ENCODE peak calls at places on chromosomes 13 and 19, in ten cellular contexts. T is heart right ventricle; G is amniotic epithelial cell; N is activated T-helper 2 cell treated with anti-CD3 and anti-CD28 coated beads, Interferon-gamma antibody, Interleukin-2, Interleukin-4, amounts not matched to agents 10 μg/mL and 5 μg/mL and 100 μg/mL, durations not matched to agents 14 hours and 24 hours and 36 hours; W is HFFc6; R is foreskin keratinocyte; K is iPS DF 6.9; L is activated CD4-positive, alpha-beta T cell treated with anti-CD3 and anti-CD28 coated beads for 24 hours; Z is sciatic nerve; U is vagina. E is an unnamed sample.

GRCh38 chr13:94764576-94765321 is 52.4 kb upstream of the SOX21 start:
- DNase-seq in T (no peak), G (peak), N (no peak), W (no peak), R (no peak), K (no peak), L (no peak), Z (no peak), U (no peak), E (no peak)

GRCh38 chr13:45674908-45675307 is 27.2 kb upstream of the CBY2 start:
- DNase-seq in T (no peak), G (peak), N (no peak), W (peak), R (peak), K (no peak), L (no peak), Z (no peak), U (no peak), E (no peak)

GRCh38 chr19:44725251-44725650 is 23.3 kb upstream of the BCL3 start:
- DNase-seq in T (peak), G (no peak), N (no peak), W (no peak), R (no peak), K (no peak), L (no peak), Z (no peak), U (no peak), E (peak)

GRCh38 chr19:52198678-52199077 is 8.8 kb downstream of the PPP2R1A start:
- DNase-seq in T (no peak), G (no peak), N (no peak), W (no peak), R (no peak), K (no peak), L (no peak), Z (no peak), U (no peak), E (no peak)

GRCh38 chr19:7830272-7830771 is 304 bp downstream of the EVI5L start:
- DNase-seq in T (no peak), G (no peak), N (no peak), W (no peak), R (no peak), K (no peak), L (no peak), Z (peak), U (no peak), E (peak)

GRCh38 chr19:18606281-18607221 is at the start of gene CRLF1:
- DNase-seq in T (no peak), G (no peak), N (no peak), W (no peak), R (no peak), K (no peak), L (no peak), Z (no peak), U (no peak), E (no peak)

GRCh38 chr13:113404366-113404722 is 40.4 kb upstream of the GRTP1 start:
- DNase-seq in T (no peak), G (no peak), N (no peak), W (no peak), R (no peak), K (no peak), L (no peak), Z (no peak), U (no peak), E (no peak)

GRCh38 chr13:29905845-29906244 is 55.4 kb upstream of the UBL3 start:
- DNase-seq in T (no peak), G (peak), N (no peak), W (no peak), R (no peak), K (no peak), L (no peak), Z (no peak), U (peak), E (peak)

GRCh38 chr13:22765566-22765965 is 415.2 kb upstream of the SGCG start:
- DNase-seq in T (no peak), G (no peak), N (no peak), W (no peak), R (no peak), K (no peak), L (no peak), Z (no peak), U (no peak), E (no peak)

GRCh38 chr13:99320693-99321481 is 13.7 kb upstream of the GPR183 start:
- DNase-seq in T (no peak), G (peak), N (no peak), W (peak), R (peak), K (no peak), L (no peak), Z (no peak), U (no peak), E (no peak)

GRCh38 chr13:49559006-49559405 is 26.4 kb downstream of the RCBTB1 start:
- DNase-seq in T (no peak), G (no peak), N (no peak), W (no peak), R (no peak), K (no peak), L (no peak), Z (no peak), U (no peak), E (no peak)

GRCh38 chr13:35990196-35990595 is 141.0 kb downstream of the DCLK1 start:
- DNase-seq in T (no peak), G (no peak), N (no peak), W (no peak), R (no peak), K (no peak), L (no peak), Z (no peak), U (no peak), E (no peak)

GRCh38 chr13:28376604-28377003 is 118.3 kb downstream of the FLT1 start:
- DNase-seq in T (no peak), G (no peak), N (no peak), W (no peak), R (no peak), K (no peak), L (no peak), Z (no peak), U (no peak), E (no peak)

GRCh38 chr13:97142452-97142851 is 79.7 kb upstream of the MBNL2 start:
- DNase-seq in T (peak), G (peak), N (no peak), W (no peak), R (no peak), K (peak), L (no peak), Z (no peak), U (no peak), E (peak)

GRCh38 chr19:38019427-38019724 is 112.4 kb downstream of the SIPA1L3 start:
- DNase-seq in T (no peak), G (no peak), N (no peak), W (no peak), R (no peak), K (no peak), L (no peak), Z (no peak), U (no peak), E (no peak)

GRCh38 chr19:13986348-13986904 is 19.7 kb downstream of the RFX1 start:
- DNase-seq in T (peak), G (peak), N (peak), W (peak), R (peak), K (peak), L (peak), Z (peak), U (no peak), E (peak)

GRCh38 chr19:11284535-11284934 is 11.4 kb upstream of the TSPAN16 start:
- DNase-seq in T (no peak), G (no peak), N (no peak), W (no peak), R (no peak), K (no peak), L (no peak), Z (no peak), U (no peak), E (no peak)

GRCh38 chr13:43953370-43953769 is 73.7 kb downstream of the LACC1 start:
- DNase-seq in T (no peak), G (no peak), N (no peak), W (no peak), R (peak), K (no peak), L (no peak), Z (no peak), U (no peak), E (no peak)

GRCh38 chr19:11052391-11052790 is 36.9 kb upstream of the LDLR start:
- DNase-seq in T (no peak), G (no peak), N (no peak), W (no peak), R (no peak), K (no peak), L (no peak), Z (no peak), U (no peak), E (no peak)

GRCh38 chr13:57631607-57632275 is at the start of gene PCDH17:
- DNase-seq in T (peak), G (peak), N (no peak), W (no peak), R (no peak), K (no peak), L (no peak), Z (peak), U (no peak), E (peak)

GRCh38 chr19:4722671-4723464 is 774 bp downstream of the DPP9 start:
- DNase-seq in T (no peak), G (no peak), N (peak), W (no peak), R (no peak), K (no peak), L (no peak), Z (no peak), U (no peak), E (peak)

GRCh38 chr19:10145031-10145430 is 25.3 kb upstream of the EIF3G start:
- DNase-seq in T (no peak), G (no peak), N (no peak), W (no peak), R (no peak), K (no peak), L (no peak), Z (no peak), U (no peak), E (no peak)

GRCh38 chr13:22040810-22041364 is 370.0 kb downstream of the FGF9 start:
- DNase-seq in T (no peak), G (no peak), N (no peak), W (no peak), R (no peak), K (peak), L (no peak), Z (no peak), U (peak), E (no peak)

GRCh38 chr13:36090592-36090991 is 40.6 kb downstream of the DCLK1 start:
- DNase-seq in T (no peak), G (no peak), N (no peak), W (no peak), R (no peak), K (no peak), L (no peak), Z (no peak), U (no peak), E (no peak)

GRCh38 chr13:92838786-92839185 is 387.8 kb upstream of the GPC6 start:
- DNase-seq in T (no peak), G (peak), N (no peak), W (peak), R (peak), K (no peak), L (no peak), Z (no peak), U (no peak), E (no peak)

GRCh38 chr13:32857689-32858088 is 158.5 kb upstream of the KL start:
- DNase-seq in T (no peak), G (no peak), N (no peak), W (no peak), R (no peak), K (no peak), L (no peak), Z (no peak), U (peak), E (no peak)

GRCh38 chr13:39612023-39612637 is 9.1 kb upstream of the LHFPL6 start:
- DNase-seq in T (no peak), G (peak), N (peak), W (peak), R (peak), K (no peak), L (peak), Z (peak), U (no peak), E (peak)

GRCh38 chr13:86830046-86830445 is 841.1 kb upstream of the SLITRK5 start:
- DNase-seq in T (no peak), G (peak), N (no peak), W (no peak), R (no peak), K (no peak), L (no peak), Z (no peak), U (no peak), E (no peak)

GRCh38 chr19:47781590-47782318 is 3.3 kb downstream of the SELENOW start:
- DNase-seq in T (no peak), G (no peak), N (no peak), W (no peak), R (no peak), K (no peak), L (no peak), Z (peak), U (no peak), E (no peak)

GRCh38 chr19:751501-752341 is 809 bp downstream of the MISP start:
- DNase-seq in T (no peak), G (peak), N (no peak), W (peak), R (peak), K (no peak), L (no peak), Z (no peak), U (no peak), E (no peak)

GRCh38 chr13:45362939-45363338 is 22.0 kb upstream of the TPT1 start:
- DNase-seq in T (no peak), G (no peak), N (no peak), W (no peak), R (no peak), K (no peak), L (no peak), Z (no peak), U (no peak), E (no peak)

GRCh38 chr13:43425234-43425633 is 361.5 kb downstream of the ENOX1 start:
- DNase-seq in T (no peak), G (no peak), N (no peak), W (no peak), R (no peak), K (peak), L (no peak), Z (no peak), U (no peak), E (no peak)

E was measured in right lobe of liver.